ENCODE peak calls at places on chromosomes 12 and 14, in seven cellular contexts. L is kidney, Y is right atrium auricular region, T is lower lobe of right lung, S is pancreas, V is endothelial cell of umbilical vein, C is prostate gland. Z is an unnamed sample. For H3K4me1, the result is how much of the 10 kb centered on the place peaks cover.

GRCh38 chr14:32073537-32074189 is 3.4 kb upstream of the ARHGAP5 start:
- DNase-seq in L (no peak), Y (no peak), T (no peak), S (peak), V (peak), C (peak), Z (peak)

GRCh38 chr14:22071001-22071400 is 397.4 kb upstream of the OR4E1 start:
- DNase-seq in L (no peak), Y (no peak), T (no peak), S (no peak), V (no peak), C (no peak), Z (peak)

GRCh38 chr14:100104523-100105300 is 39.5 kb downstream of the EVL start:
- DNase-seq in L (peak), Y (no peak), T (no peak), S (no peak), V (peak), C (no peak), Z (no peak)

GRCh38 chr12:23855813-23856212 is 93.7 kb downstream of the SOX5 start:
- DNase-seq in L (no peak), Y (no peak), T (no peak), S (no peak), V (no peak), C (no peak), Z (no peak)

GRCh38 chr14:74571901-74572828 is 39.9 kb downstream of the LTBP2 start:
- DNase-seq in L (no peak), Y (no peak), T (no peak), S (no peak), V (peak), C (no peak), Z (no peak)

GRCh38 chr14:24072881-24073877 is 1.8 kb downstream of the CPNE6 start:
- DNase-seq in L (no peak), Y (no peak), T (no peak), S (no peak), V (no peak), C (no peak), Z (no peak)

GRCh38 chr14:72738181-72738611 is 155.7 kb downstream of the DPF3 start:
- DNase-seq in L (no peak), Y (peak), T (no peak), S (no peak), V (no peak), C (no peak), Z (no peak)

GRCh38 chr12:121323908-121324307 is 27.4 kb upstream of the CAMKK2 start:
- DNase-seq in L (no peak), Y (no peak), T (no peak), S (no peak), V (no peak), C (no peak), Z (no peak)

GRCh38 chr14:55019968-55020554 is 6.8 kb downstream of the WDHD1 start:
- DNase-seq in L (no peak), Y (no peak), T (no peak), S (no peak), V (no peak), C (no peak), Z (no peak)

GRCh38 chr14:102683399-102684275 is 91.2 kb downstream of the RCOR1 start:
- DNase-seq in L (no peak), Y (no peak), T (no peak), S (no peak), V (no peak), C (no peak), Z (no peak)

GRCh38 chr14:81529391-81529790 is 4.3 kb downstream of the SEL1L start:
- DNase-seq in L (no peak), Y (no peak), T (no peak), S (no peak), V (no peak), C (no peak), Z (peak)

GRCh38 chr12:94948232-94948810 is 55.2 kb downstream of the NDUFA12 start:
- DNase-seq in L (no peak), Y (no peak), T (no peak), S (no peak), V (no peak), C (no peak), Z (no peak)

GRCh38 chr12:94941440-94941862 is 62.0 kb downstream of the NDUFA12 start:
- DNase-seq in L (no peak), Y (peak), T (no peak), S (no peak), V (peak), C (no peak), Z (no peak)

GRCh38 chr12:94938583-94938982 is 64.9 kb downstream of the NDUFA12 start:
- DNase-seq in L (no peak), Y (no peak), T (no peak), S (no peak), V (no peak), C (no peak), Z (no peak)

GRCh38 chr12:94940771-94941170 is 62.7 kb downstream of the NDUFA12 start:
- DNase-seq in L (no peak), Y (no peak), T (no peak), S (no peak), V (no peak), C (no peak), Z (no peak)

DNA sequence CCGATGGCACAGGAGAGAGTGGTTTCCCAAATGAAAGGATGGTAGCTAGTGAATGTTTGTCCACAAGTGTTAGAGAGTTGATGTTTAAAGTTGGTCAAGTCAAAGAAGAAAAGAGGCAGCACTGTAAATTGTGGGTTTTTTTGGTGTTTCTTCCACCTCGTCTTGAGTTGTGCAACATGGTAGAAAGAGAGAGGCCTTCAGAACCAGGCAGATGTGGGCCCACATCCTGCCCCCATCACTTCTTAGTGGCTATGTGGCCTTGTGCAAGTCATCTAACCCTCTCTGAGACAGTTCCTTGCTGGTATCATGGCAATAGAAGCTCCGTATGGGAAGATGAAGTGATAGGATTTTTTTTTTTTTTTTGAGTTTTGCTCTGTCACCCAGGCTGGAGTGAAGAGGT is 60.8 kb downstream of the NDUFA12 start:
- DNase-seq in L (no peak), Y (no peak), T (no peak), S (no peak), V (no peak), C (no peak), Z (no peak)
- H3K27ac ChIP-seq in L (no peak), Y (peak), T (no peak), S (no peak), V (no peak), C (no peak), Z (no peak)

GRCh38 chr12:52228931-52229330 is 4.1 kb upstream of the KRT7 start:
- DNase-seq in L (peak), Y (no peak), T (no peak), S (no peak), V (no peak), C (no peak), Z (no peak)

GRCh38 chr12:52229836-52230343 is 3.2 kb upstream of the KRT7 start:
- DNase-seq in L (peak), Y (no peak), T (no peak), S (no peak), V (no peak), C (no peak), Z (no peak)

GRCh38 chr12:52227767-52228166 is 5.3 kb upstream of the KRT7 start:
- DNase-seq in L (no peak), Y (no peak), T (no peak), S (no peak), V (no peak), C (no peak), Z (no peak)

GRCh38 chr12:52226446-52226845 is 6.6 kb upstream of the KRT7 start:
- DNase-seq in L (no peak), Y (no peak), T (no peak), S (no peak), V (peak), C (no peak), Z (no peak)

DNA sequence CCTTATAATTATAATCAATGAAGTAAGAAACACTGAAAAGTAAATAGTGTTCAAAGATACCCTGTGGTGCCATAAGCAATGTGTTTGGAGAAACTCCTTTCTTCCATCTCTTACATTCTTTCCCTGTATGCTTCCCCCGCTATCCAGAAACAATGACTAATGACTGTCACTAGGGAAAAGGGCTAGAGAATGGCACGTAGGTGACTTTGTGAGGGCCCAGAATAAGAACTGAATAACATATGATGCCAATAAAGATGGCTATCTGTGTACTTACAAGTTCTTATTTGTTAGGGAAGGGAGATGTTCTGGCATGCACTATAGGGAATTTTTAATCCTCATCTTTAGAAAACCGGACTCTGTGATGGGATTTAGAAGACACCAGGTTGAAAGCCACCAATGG is 4.7 kb upstream of the KRT7 start:
- DNase-seq in L (no peak), Y (no peak), T (no peak), S (no peak), V (no peak), C (no peak), Z (no peak)
- H3K4me1 ChIP-seq in L (under half), Y (under half), T (under half), S (under half), V (under half), C (under half), Z (under half)

DNA sequence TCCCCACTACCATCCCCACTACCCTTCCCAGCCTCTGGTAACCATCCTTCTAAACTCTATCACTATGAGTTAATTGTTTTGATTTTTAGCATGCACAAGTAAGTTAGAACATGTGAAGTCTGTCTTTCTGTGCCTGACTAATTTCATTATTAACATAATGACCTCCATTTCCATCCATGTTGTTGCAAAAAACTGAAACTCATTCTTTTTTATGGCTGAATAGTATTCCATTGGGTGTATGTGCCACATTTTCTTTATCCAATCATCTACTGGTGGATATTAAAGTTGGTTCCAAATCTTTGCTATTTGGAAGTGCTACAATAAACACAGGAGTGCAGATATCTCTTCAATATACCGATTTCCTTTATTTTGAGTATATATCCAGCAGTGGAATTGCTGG is 13.2 kb upstream of the PPM1H start:
- DNase-seq in L (no peak), Y (no peak), T (no peak), S (no peak), V (no peak), C (no peak), Z (no peak)
- H3K27ac ChIP-seq in L (no peak), Y (no peak), T (no peak), S (no peak), V (no peak), C (no peak), Z (no peak)

GRCh38 chr12:92275443-92276154 is 130.0 kb upstream of the BTG1 start:
- DNase-seq in L (no peak), Y (no peak), T (no peak), S (no peak), V (no peak), C (no peak), Z (no peak)

GRCh38 chr12:92272301-92272964 is 126.8 kb upstream of the BTG1 start:
- DNase-seq in L (no peak), Y (no peak), T (peak), S (no peak), V (no peak), C (peak), Z (no peak)

GRCh38 chr12:92270501-92270900 is 124.9 kb upstream of the BTG1 start:
- DNase-seq in L (no peak), Y (no peak), T (no peak), S (no peak), V (no peak), C (no peak), Z (no peak)

GRCh38 chr12:92271341-92271740 is 125.7 kb upstream of the BTG1 start:
- DNase-seq in L (no peak), Y (no peak), T (no peak), S (no peak), V (no peak), C (peak), Z (no peak)
- H3K4me1 ChIP-seq in L (under half), Y (under half), T (under half), S (under half), V (under half), C (under half), Z (under half)